ENCODE peak calls at places on chromosome 21, in four cellular contexts. X is CD8-positive, alpha-beta memory T cell; A is keratinocyte; Z is cardiac muscle cell. D is an unnamed sample.

GRCh38 chr21:45549670-45550463 is 7.6 kb upstream of the SLC19A1 start:
- DNase-seq in A (no peak), Z (no peak), X (no peak), D (no peak)

GRCh38 chr21:43850728-43851295 is 14.2 kb upstream of the AGPAT3 start:
- DNase-seq in Z (no peak), X (no peak), A (no peak), D (no peak)

GRCh38 chr21:37565530-37566223 is 199.1 kb downstream of the DYRK1A start:
- DNase-seq in Z (no peak), A (no peak), X (no peak), D (peak; percentile 56)

GRCh38 chr21:42844411-42845113 is 34.8 kb downstream of the WDR4 start:
- DNase-seq in A (no peak), Z (no peak), X (no peak), D (no peak)

GRCh38 chr21:42330380-42331336 is 15.4 kb upstream of the TFF3 start:
- DNase-seq in A (no peak), Z (no peak), X (no peak), D (no peak)

GRCh38 chr21:32768530-32768929 is 3.0 kb downstream of the PAXBP1 start:
- DNase-seq in A (no peak), Z (no peak), X (no peak), D (no peak)

GRCh38 chr21:31334648-31335121 is 9.4 kb downstream of the TIAM1 start:
- DNase-seq in Z (no peak), A (no peak), X (no peak), D (no peak)

GRCh38 chr21:14206222-14206621 is 4.5 kb downstream of the LIPI start:
- DNase-seq in A (no peak), Z (no peak), X (no peak), D (no peak)

GRCh38 chr21:36134820-36135390 is at the start of gene CBR3:
- DNase-seq in Z (no peak), X (peak; percentile 13), A (no peak), D (peak; percentile 65)

GRCh38 chr21:44074315-44074958 is 32.8 kb upstream of the PWP2 start:
- DNase-seq in X (peak; percentile 50), Z (no peak), A (no peak), D (no peak)

GRCh38 chr21:46078984-46079356 is 18.9 kb upstream of the COL6A2 start:
- DNase-seq in A (no peak), Z (no peak), X (no peak), D (no peak)

GRCh38 chr21:32257952-32258785 is 20.7 kb downstream of the MIS18A start:
- DNase-seq in X (no peak), Z (peak; percentile 85), A (peak; percentile 21), D (peak; percentile 70)

GRCh38 chr21:33067045-33067444 is 2.9 kb upstream of the OLIG1 start:
- DNase-seq in A (no peak), X (no peak), Z (no peak), D (no peak)

GRCh38 chr21:44507673-44508425 is 32.1 kb downstream of the KRTAP10-1 start:
- DNase-seq in Z (no peak), X (no peak), A (no peak), D (no peak)

GRCh38 chr21:45989355-45990048 is 7.9 kb downstream of the COL6A1 start:
- DNase-seq in A (no peak), X (no peak), Z (no peak), D (no peak)

GRCh38 chr21:46154155-46154954 is 1.0 kb downstream of the FTCD start:
- DNase-seq in X (no peak), A (no peak), Z (no peak), D (peak; percentile 44)

GRCh38 chr21:44880762-44881585 is 7.5 kb upstream of the PTTG1IP start:
- DNase-seq in Z (no peak), X (no peak), A (no peak), D (peak; percentile 84)

GRCh38 chr21:39251326-39251725 is 62.1 kb downstream of the BRWD1 start:
- DNase-seq in A (no peak), X (no peak), Z (no peak), D (no peak)

GRCh38 chr21:24023936-24024335 is 1583.3 kb downstream of the MRPL39 start:
- DNase-seq in A (no peak), X (no peak), Z (no peak), D (no peak)

GRCh38 chr21:14119038-14119437 is 91.7 kb downstream of the LIPI start:
- DNase-seq in A (no peak), Z (peak; percentile 8), X (no peak), D (no peak)

GRCh38 chr21:42080788-42081083 is 9.6 kb downstream of the UMODL1 start:
- DNase-seq in Z (no peak), X (no peak), A (no peak), D (no peak)

GRCh38 chr21:46211786-46212720 is 16.5 kb downstream of the LSS start:
- DNase-seq in A (no peak), X (no peak), Z (no peak), D (no peak)

GRCh38 chr21:18832950-18833349 is 429.4 kb upstream of the TMPRSS15 start:
- DNase-seq in Z (peak; percentile 39), A (peak; percentile 7), X (no peak), D (no peak)

GRCh38 chr21:45294509-45295291 is 7.0 kb upstream of the POFUT2 start:
- DNase-seq in Z (peak; percentile 66), X (no peak), A (no peak), D (peak; percentile 98)

GRCh38 chr21:41068411-41069304 is 99.3 kb upstream of the BACE2 start:
- DNase-seq in Z (peak; percentile 91), A (peak; percentile 33), X (peak; percentile 24), D (peak; percentile 71)

GRCh38 chr21:26842976-26843911 is 2.0 kb downstream of the ADAMTS1 start:
- DNase-seq in X (peak; percentile 18), A (no peak), Z (peak; percentile 83), D (peak; percentile 94)

GRCh38 chr21:18772404-18772803 is 368.8 kb upstream of the TMPRSS15 start:
- DNase-seq in X (no peak), Z (no peak), A (no peak), D (no peak)

GRCh38 chr21:22758478-22758877 is 1760.3 kb downstream of the NCAM2 start:
- DNase-seq in A (no peak), X (no peak), Z (no peak), D (no peak)

DNA sequence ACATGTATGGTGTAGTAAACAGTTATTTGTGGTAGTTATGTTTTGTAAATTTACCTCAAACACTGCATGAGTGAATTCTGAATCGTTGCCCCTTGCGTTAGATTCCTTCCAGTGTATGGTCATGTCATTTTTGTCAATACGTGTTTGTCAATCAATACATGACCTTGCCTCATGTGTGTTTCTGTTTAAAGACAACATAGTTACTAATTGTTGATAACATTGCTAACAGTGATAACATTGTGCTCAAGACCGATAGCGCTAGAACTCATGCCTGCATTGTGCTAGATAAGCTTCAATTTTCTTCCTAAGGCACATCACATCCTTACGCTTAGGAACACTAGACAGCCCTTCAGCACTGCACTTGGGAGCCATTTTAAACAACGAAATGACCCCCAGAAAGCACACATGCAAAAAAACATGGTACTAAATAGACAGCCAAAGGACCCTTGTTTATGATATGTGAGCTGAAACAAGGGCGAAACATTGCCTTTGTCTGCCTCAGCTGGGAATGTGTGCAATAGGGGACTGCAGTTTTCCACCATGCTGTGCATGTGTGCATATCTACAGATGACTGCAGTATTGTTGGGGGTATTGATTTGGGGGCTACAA is 37.3 kb downstream of the MRPS6 start:
- DNase-seq in X (no peak), Z (no peak), A (no peak), D (no peak)
- H3K9me3 ChIP-seq in X (no peaks in the 10 kb centered on the region), Z (no peaks in the 10 kb centered on the region), A (no peaks in the 10 kb centered on the region), D (no peaks in the 10 kb centered on the region)

DNA sequence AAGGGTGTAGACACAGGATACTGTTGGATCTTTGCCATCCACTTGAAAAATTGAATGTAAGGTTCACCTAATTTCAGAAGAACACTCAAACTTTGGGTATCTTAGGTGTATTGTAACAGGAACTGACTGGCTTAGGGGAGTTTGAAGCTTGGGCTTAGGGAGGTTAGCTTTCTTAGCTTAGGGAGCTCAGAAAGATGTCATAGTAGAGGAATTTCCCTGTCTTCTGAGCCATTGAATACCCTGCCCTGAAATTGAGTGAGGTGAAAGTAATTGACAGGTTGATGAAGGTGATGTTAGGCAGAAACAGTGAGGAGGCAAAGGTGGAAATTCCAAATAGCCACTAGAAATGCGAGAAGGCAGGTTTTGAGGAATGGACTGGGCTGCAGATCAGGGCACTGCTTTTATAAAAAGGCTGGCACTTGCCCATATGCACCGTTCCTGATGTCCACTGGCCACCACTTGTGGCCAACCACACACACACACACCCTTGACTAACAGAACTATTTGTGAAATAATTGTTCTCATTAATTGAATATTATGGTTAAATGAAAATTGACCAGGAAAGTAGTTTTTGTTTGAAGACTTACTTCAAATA is 16.5 kb downstream of the BACH1 start:
- DNase-seq in Z (no peak), A (no peak), X (no peak), D (no peak)
- H3K9me3 ChIP-seq in Z (no peaks in the 10 kb centered on the region), A (no peaks in the 10 kb centered on the region), X (no peaks in the 10 kb centered on the region), D (no peaks in the 10 kb centered on the region)

GRCh38 chr21:20424943-20425342 is 573.3 kb upstream of the NCAM2 start:
- DNase-seq in X (no peak), Z (no peak), A (no peak), D (no peak)
- H3K9me3 ChIP-seq in X (no peaks in the 10 kb centered on the region), Z (no peaks in the 10 kb centered on the region), A (peaks cover 5% of the 10 kb centered on the region), D (peaks cover 3% of the 10 kb centered on the region)

DNA sequence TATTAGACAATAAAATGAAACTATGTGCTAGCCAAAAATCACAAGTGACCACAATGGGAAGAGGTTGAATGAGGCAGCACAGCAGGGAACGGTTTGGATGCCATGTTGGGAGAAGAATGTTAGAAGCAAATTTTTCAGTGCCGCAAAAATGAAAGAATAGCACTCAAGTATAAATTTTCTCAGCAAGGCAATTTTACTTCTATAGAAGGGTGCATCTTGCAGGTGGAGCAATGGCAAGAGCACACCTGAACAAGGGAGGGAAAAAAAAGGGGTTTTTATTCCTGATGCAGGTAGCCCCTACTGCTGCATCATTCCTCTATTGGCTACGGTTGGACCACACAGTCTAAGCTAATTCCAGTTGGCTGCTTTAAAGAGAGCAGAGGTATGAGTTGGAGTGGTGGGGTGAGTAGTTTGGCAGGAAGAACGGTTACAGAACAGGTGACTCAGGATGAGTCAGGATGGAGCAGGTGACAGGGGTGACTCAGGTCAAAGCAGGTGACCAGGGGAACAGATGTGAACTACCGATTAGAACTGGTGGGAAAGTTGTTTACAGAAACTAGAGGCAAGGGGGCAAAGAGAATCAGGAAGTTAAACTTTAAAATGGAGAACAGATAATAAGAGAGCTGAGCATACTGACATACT is 301.1 kb upstream of the NRIP1 start:
- DNase-seq in A (no peak), X (no peak), Z (no peak), D (no peak)
- H3K9me3 ChIP-seq in A (peaks cover 3% of the 10 kb centered on the region), X (peaks cover 6% of the 10 kb centered on the region), Z (no peaks in the 10 kb centered on the region), D (no peaks in the 10 kb centered on the region)

GRCh38 chr21:7933923-7934322 is 2587.5 kb upstream of the TPTE start:
- DNase-seq in A (no peak), X (no peak), Z (no peak), D (no peak)
- H3K9me3 ChIP-seq in A (peaks cover 37% of the 10 kb centered on the region), X (peaks cover 66% of the 10 kb centered on the region), Z (peaks cover 65% of the 10 kb centered on the region), D (peaks cover 3% of the 10 kb centered on the region)

D was measured in SJSA1.